ENCODE peak calls at places on chromosomes 5 and 9, in five cellular contexts. One of them, this sample, is unnamed.

GRCh38 chr9:130699047-130699446 is 5.5 kb downstream of the EXOSC2 start:
- DNase-seq in retinal pigment epithelial cell: no peak
- DNase-seq in coronary artery: no peak
- DNase-seq in fibroblast of mammary gland: no peak
- DNase-seq in fibroblast of villous mesenchyme: no peak
- DNase-seq in this sample: no peak

GRCh38 chr9:4604678-4605095 is 57.4 kb upstream of the PLPP6 start:
- DNase-seq in coronary artery: no peak
- DNase-seq in fibroblast of villous mesenchyme: peak
- DNase-seq in fibroblast of mammary gland: peak
- DNase-seq in retinal pigment epithelial cell: peak
- DNase-seq in this sample: no peak

GRCh38 chr9:136239963-136240330 is 5.7 kb downstream of the QSOX2 start:
- DNase-seq in coronary artery: no peak
- DNase-seq in retinal pigment epithelial cell: no peak
- DNase-seq in fibroblast of villous mesenchyme: no peak
- DNase-seq in fibroblast of mammary gland: no peak
- DNase-seq in this sample: no peak

GRCh38 chr9:74721696-74722660 is 165.7 kb downstream of the TRPM6 start:
- DNase-seq in coronary artery: no peak
- DNase-seq in fibroblast of mammary gland: no peak
- DNase-seq in fibroblast of villous mesenchyme: peak
- DNase-seq in retinal pigment epithelial cell: no peak
- DNase-seq in this sample: no peak

GRCh38 chr5:107997338-107997979 is 326.7 kb upstream of the EFNA5 start:
- DNase-seq in coronary artery: no peak
- DNase-seq in retinal pigment epithelial cell: no peak
- DNase-seq in fibroblast of mammary gland: peak
- DNase-seq in fibroblast of villous mesenchyme: no peak
- DNase-seq in this sample: no peak

GRCh38 chr9:78297672-78297961 is 692 bp downstream of the PSAT1 start:
- DNase-seq in retinal pigment epithelial cell: no peak
- DNase-seq in fibroblast of mammary gland: peak
- DNase-seq in coronary artery: no peak
- DNase-seq in fibroblast of villous mesenchyme: peak
- DNase-seq in this sample: no peak

GRCh38 chr5:150603052-150603451 is 37.4 kb upstream of the SYNPO start:
- DNase-seq in fibroblast of villous mesenchyme: no peak
- DNase-seq in coronary artery: no peak
- DNase-seq in retinal pigment epithelial cell: no peak
- DNase-seq in fibroblast of mammary gland: no peak
- DNase-seq in this sample: no peak

GRCh38 chr5:96946381-96946780 is 10.5 kb downstream of the LNPEP start:
- DNase-seq in fibroblast of villous mesenchyme: no peak
- DNase-seq in coronary artery: no peak
- DNase-seq in retinal pigment epithelial cell: no peak
- DNase-seq in fibroblast of mammary gland: no peak
- DNase-seq in this sample: no peak

GRCh38 chr5:167877319-167877718 is 414.1 kb upstream of the WWC1 start:
- DNase-seq in fibroblast of mammary gland: no peak
- DNase-seq in retinal pigment epithelial cell: no peak
- DNase-seq in coronary artery: no peak
- DNase-seq in fibroblast of villous mesenchyme: no peak
- DNase-seq in this sample: no peak

GRCh38 chr5:1285141-1285540 is 9.7 kb downstream of the TERT start:
- DNase-seq in coronary artery: no peak
- DNase-seq in retinal pigment epithelial cell: no peak
- DNase-seq in fibroblast of mammary gland: no peak
- DNase-seq in fibroblast of villous mesenchyme: no peak
- DNase-seq in this sample: no peak

GRCh38 chr5:77990020-77990419 is 213.9 kb upstream of the TBCA start:
- DNase-seq in fibroblast of mammary gland: no peak
- DNase-seq in coronary artery: no peak
- DNase-seq in fibroblast of villous mesenchyme: no peak
- DNase-seq in retinal pigment epithelial cell: no peak
- DNase-seq in this sample: no peak

GRCh38 chr5:10702911-10703491 is 58.0 kb downstream of the DAP start:
- DNase-seq in retinal pigment epithelial cell: peak
- DNase-seq in coronary artery: no peak
- DNase-seq in fibroblast of mammary gland: peak
- DNase-seq in fibroblast of villous mesenchyme: peak
- DNase-seq in this sample: no peak

GRCh38 chr5:133192716-133193115 is 140.9 kb downstream of the HSPA4 start:
- DNase-seq in coronary artery: no peak
- DNase-seq in fibroblast of villous mesenchyme: no peak
- DNase-seq in fibroblast of mammary gland: no peak
- DNase-seq in retinal pigment epithelial cell: no peak
- DNase-seq in this sample: no peak

GRCh38 chr5:93596676-93597441 is 13.8 kb downstream of the NR2F1 start:
- DNase-seq in fibroblast of mammary gland: no peak
- DNase-seq in retinal pigment epithelial cell: no peak
- DNase-seq in coronary artery: no peak
- DNase-seq in fibroblast of villous mesenchyme: no peak
- DNase-seq in this sample: no peak
- H3K4me3 ChIP-seq in fibroblast of mammary gland: no peak
- H3K4me3 ChIP-seq in retinal pigment epithelial cell: no peak
- H3K4me3 ChIP-seq in coronary artery: peak
- H3K4me3 ChIP-seq in fibroblast of villous mesenchyme: no peak
- H3K4me3 ChIP-seq in this sample: no peak

GRCh38 chr9:89225587-89225986 is 47.0 kb upstream of the SHC3 start:
- DNase-seq in fibroblast of mammary gland: peak
- DNase-seq in coronary artery: no peak
- DNase-seq in fibroblast of villous mesenchyme: peak
- DNase-seq in retinal pigment epithelial cell: no peak
- DNase-seq in this sample: no peak
- TF ChIP-seq CTCF in fibroblast of mammary gland: peak
- TF ChIP-seq CTCF in coronary artery: no peak
- TF ChIP-seq CTCF in fibroblast of villous mesenchyme: no peak
- TF ChIP-seq CTCF in retinal pigment epithelial cell: peak
- TF ChIP-seq CTCF in this sample: no peak

GRCh38 chr9:69175488-69175872 is 1.4 kb downstream of the TJP2 start:
- DNase-seq in coronary artery: no peak
- DNase-seq in fibroblast of mammary gland: peak
- DNase-seq in retinal pigment epithelial cell: no peak
- DNase-seq in fibroblast of villous mesenchyme: no peak
- DNase-seq in this sample: no peak

GRCh38 chr9:69173497-69173890 is 583 bp upstream of the TJP2 start:
- DNase-seq in fibroblast of mammary gland: no peak
- DNase-seq in retinal pigment epithelial cell: no peak
- DNase-seq in fibroblast of villous mesenchyme: no peak
- DNase-seq in coronary artery: no peak
- DNase-seq in this sample: no peak

GRCh38 chr9:69172895-69173294 is 1.2 kb upstream of the TJP2 start:
- DNase-seq in fibroblast of mammary gland: no peak
- DNase-seq in retinal pigment epithelial cell: no peak
- DNase-seq in fibroblast of villous mesenchyme: no peak
- DNase-seq in coronary artery: no peak
- DNase-seq in this sample: no peak

GRCh38 chr9:69174645-69175487 is 789 bp downstream of the TJP2 start:
- DNase-seq in coronary artery: peak
- DNase-seq in retinal pigment epithelial cell: peak
- DNase-seq in fibroblast of villous mesenchyme: peak
- DNase-seq in fibroblast of mammary gland: peak
- DNase-seq in this sample: peak

DNA sequence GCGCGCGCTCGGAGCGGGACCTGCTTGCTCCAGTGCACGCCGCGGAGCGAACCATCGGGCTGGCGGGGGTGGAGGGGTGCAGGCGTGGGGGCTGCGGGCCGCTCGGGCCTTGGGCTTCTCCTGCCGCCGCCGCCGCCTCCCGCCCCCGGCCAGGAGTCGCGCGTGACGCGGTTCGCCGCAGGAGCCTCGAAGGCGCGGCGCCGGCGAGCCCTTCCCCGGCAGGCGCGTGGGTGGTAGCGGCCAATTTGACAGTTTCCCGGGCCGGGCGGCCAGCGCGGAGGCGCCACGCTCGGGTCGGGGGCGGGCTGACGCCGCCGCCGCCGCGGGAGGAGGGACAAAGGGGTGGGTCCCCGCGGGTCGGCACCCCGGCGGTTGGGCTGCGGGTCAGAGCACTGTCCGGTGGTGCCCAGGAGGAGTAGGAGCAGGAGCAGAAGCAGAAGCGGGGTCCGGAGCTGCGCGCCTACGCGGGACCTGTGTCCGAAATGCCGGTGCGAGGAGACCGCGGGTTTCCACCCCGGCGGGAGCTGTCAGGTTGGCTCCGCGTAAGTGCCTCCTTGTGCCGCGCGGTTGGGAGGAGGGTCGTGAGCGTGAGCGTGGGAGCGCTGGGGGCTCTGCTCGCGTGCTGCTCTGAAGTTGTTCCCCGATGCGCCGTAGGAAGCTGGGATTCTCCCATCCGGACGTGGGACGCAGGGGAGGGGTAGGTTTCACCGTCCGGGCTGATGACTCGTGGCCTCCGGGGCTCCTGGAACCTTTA is at the start of gene TJP2:
- DNase-seq in fibroblast of mammary gland: peak
- DNase-seq in coronary artery: peak
- DNase-seq in retinal pigment epithelial cell: no peak
- DNase-seq in fibroblast of villous mesenchyme: peak
- DNase-seq in this sample: no peak
- H3K4me3 ChIP-seq in fibroblast of mammary gland: peak
- H3K4me3 ChIP-seq in coronary artery: peak
- H3K4me3 ChIP-seq in retinal pigment epithelial cell: peak
- H3K4me3 ChIP-seq in fibroblast of villous mesenchyme: peak
- H3K4me3 ChIP-seq in this sample: peak

DNA sequence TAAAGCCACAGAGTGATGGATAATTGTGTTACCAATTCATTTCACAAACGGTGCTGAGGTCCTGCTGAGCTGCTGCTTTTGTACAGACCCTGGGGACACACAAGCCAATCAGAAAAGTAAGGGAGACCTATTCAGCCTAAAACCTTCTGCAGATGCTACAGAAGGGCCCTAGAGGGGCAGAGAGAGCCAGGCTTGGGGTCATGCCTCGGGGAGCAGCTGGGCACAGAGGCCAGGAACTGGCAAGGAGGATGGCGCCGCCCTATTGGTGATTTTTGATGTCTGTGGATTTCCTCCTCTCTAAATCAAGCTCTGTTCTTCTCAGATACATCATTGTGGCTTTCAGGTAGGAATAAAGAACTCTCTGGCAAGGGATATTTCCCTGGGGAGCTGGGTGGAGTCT is 181.9 kb downstream of the ZNF462 start:
- DNase-seq in fibroblast of villous mesenchyme: no peak
- DNase-seq in retinal pigment epithelial cell: no peak
- DNase-seq in fibroblast of mammary gland: no peak
- DNase-seq in coronary artery: no peak
- DNase-seq in this sample: no peak
- TF ChIP-seq CTCF in fibroblast of villous mesenchyme: peak
- TF ChIP-seq CTCF in retinal pigment epithelial cell: peak
- TF ChIP-seq CTCF in fibroblast of mammary gland: no peak
- TF ChIP-seq CTCF in coronary artery: no peak
- TF ChIP-seq CTCF in this sample: no peak

DNA sequence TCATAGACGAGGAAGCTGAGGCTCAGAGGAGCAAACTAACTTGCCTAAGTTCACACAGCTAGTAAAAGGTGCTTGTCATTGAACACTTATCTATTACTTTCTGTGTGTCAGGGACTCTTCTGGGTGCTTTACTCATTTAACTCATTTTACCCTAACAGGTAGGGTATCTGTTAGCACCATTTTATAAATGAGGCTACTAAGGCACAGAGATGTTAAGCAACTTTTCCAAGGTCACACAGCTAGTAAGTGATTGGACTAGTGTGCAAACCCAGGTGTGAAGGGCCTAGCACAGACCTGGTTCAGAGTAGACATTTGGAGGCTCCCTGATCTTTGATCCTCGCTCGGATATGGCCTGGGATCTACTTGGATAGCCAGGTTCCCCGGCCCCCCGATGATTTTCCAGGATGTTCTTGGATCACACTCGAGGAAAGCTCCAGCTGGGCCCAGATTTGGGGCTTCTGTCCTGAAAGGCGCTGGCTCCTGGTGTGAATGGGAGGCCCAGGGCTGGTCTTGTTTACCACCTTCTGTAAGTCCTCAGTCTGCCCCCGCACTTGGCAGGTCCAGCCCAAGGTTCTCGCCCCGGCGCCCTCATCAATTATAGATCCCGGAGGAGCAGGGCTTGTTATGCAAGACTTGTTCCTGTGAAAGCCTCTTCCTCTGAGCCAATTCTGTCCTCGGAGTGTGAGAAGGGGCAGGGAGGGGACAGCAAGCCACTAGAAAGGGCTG is 37.5 kb downstream of the GSN start:
- DNase-seq in fibroblast of villous mesenchyme: no peak
- DNase-seq in coronary artery: no peak
- DNase-seq in fibroblast of mammary gland: peak
- DNase-seq in retinal pigment epithelial cell: no peak
- DNase-seq in this sample: no peak
- H3K4me3 ChIP-seq in fibroblast of villous mesenchyme: no peak
- H3K4me3 ChIP-seq in coronary artery: peak
- H3K4me3 ChIP-seq in fibroblast of mammary gland: no peak
- H3K4me3 ChIP-seq in retinal pigment epithelial cell: no peak
- H3K4me3 ChIP-seq in this sample: no peak